ENCODE peak calls at places on chromosome 5, in four cellular contexts. F, A, G and K are unnamed samples.
A peak's percentile ranks its signal among the peaks of the same experiment; 100 is the strongest.

GRCh38 chr5:180464603-180464970 is 29.6 kb upstream of the CNOT6 start:
- DNase-seq in F (no peak), A (no peak), G (no peak), K (no peak)

GRCh38 chr5:176405656-176406435 is 10.5 kb downstream of the CLTB start:
- DNase-seq in F (no peak), A (no peak), G (no peak), K (no peak)

GRCh38 chr5:52757527-52757926 is 30.2 kb upstream of the ITGA1 start:
- DNase-seq in F (no peak), A (no peak), G (no peak), K (no peak)

GRCh38 chr5:31007672-31008071 is 185.8 kb upstream of the CDH6 start:
- DNase-seq in F (no peak), A (no peak), G (no peak), K (no peak)

GRCh38 chr5:60356716-60357115 is 343.2 kb downstream of the DEPDC1B start:
- DNase-seq in F (no peak), A (no peak), G (no peak), K (no peak)

GRCh38 chr5:175392236-175392635 is 51.7 kb downstream of the DRD1 start:
- DNase-seq in F (no peak), A (no peak), G (no peak), K (no peak)

GRCh38 chr5:157253547-157253946 is 12.4 kb upstream of the CYFIP2 start:
- DNase-seq in F (no peak), A (no peak), G (peak; percentile 40), K (no peak)

GRCh38 chr5:136103118-136103517 is 29.5 kb upstream of the SMAD5 start:
- DNase-seq in F (no peak), A (no peak), G (no peak), K (no peak)

GRCh38 chr5:115384587-115385375 is 88.3 kb upstream of the CCDC112 start:
- DNase-seq in F (no peak), A (no peak), G (no peak), K (no peak)

GRCh38 chr5:139700711-139701693 is 52.9 kb downstream of the CXXC5 start:
- DNase-seq in F (no peak), A (no peak), G (no peak), K (no peak)

GRCh38 chr5:126124706-126125345 is 298.4 kb upstream of the GRAMD2B start:
- DNase-seq in F (no peak), A (no peak), G (no peak), K (no peak)

GRCh38 chr5:5667136-5667554 is 244.7 kb downstream of the ICE1 start:
- DNase-seq in F (no peak), A (no peak), G (no peak), K (no peak)

GRCh38 chr5:137822158-137822764 is 45.4 kb upstream of the MYOT start:
- DNase-seq in F (no peak), A (no peak), G (peak; percentile 28), K (peak; percentile 23)

GRCh38 chr5:134139377-134139851 is 24.9 kb downstream of the TCF7 start:
- DNase-seq in F (no peak), A (no peak), G (no peak), K (peak; percentile 20)

GRCh38 chr5:167057665-167058064 is 1233.8 kb upstream of the WWC1 start:
- DNase-seq in F (no peak), A (no peak), G (no peak), K (no peak)

GRCh38 chr5:127084656-127085055 is 11.4 kb upstream of the C5orf63 start:
- DNase-seq in F (no peak), A (no peak), G (no peak), K (no peak)